ENCODE peak calls at places on chromosomes 16 and 17, in four cellular contexts. F, W, I and Z are unnamed samples.

GRCh38 chr16:85806539-85806938 is 7.0 kb downstream of the COX4I1 start:
- DNase-seq in F (no peak), W (no peak), I (no peak), Z (no peak)

GRCh38 chr17:35660902-35661301 is 70.5 kb upstream of the RASL10B start:
- DNase-seq in F (no peak), W (no peak), I (no peak), Z (peak)

GRCh38 chr16:57446530-57447141 is 549 bp downstream of the CIAPIN1 start:
- DNase-seq in F (no peak), W (peak), I (peak), Z (peak)

GRCh38 chr17:59565959-59566324 is 532 bp downstream of the DHX40 start:
- DNase-seq in F (no peak), W (peak), I (peak), Z (peak)

GRCh38 chr17:45408611-45409421 is 23.9 kb downstream of the ARHGAP27 start:
- DNase-seq in F (no peak), W (no peak), I (no peak), Z (peak)

GRCh38 chr17:59620518-59621259 is 994 bp downstream of the CLTC start:
- DNase-seq in F (no peak), W (no peak), I (peak), Z (peak)

GRCh38 chr17:37500378-37500777 is 10.7 kb downstream of the DUSP14 start:
- DNase-seq in F (no peak), W (no peak), I (no peak), Z (no peak)

GRCh38 chr16:75053791-75054555 is 55.1 kb downstream of the ZNRF1 start:
- DNase-seq in F (no peak), W (no peak), I (peak), Z (no peak)

GRCh38 chr16:84117482-84117843 is 721 bp upstream of the MBTPS1 start:
- DNase-seq in F (no peak), W (no peak), I (peak), Z (peak)

GRCh38 chr16:80594756-80595155 is 54.0 kb downstream of the DYNLRB2 start:
- DNase-seq in F (no peak), W (no peak), I (peak), Z (no peak)

GRCh38 chr17:9959377-9959981 is 54.4 kb upstream of the RCVRN start:
- DNase-seq in F (no peak), W (no peak), I (peak), Z (peak)